ENCODE peak calls at places on chromosomes 5 and 9, in four cellular contexts. S, M, P and J are unnamed samples.

GRCh38 chr5:146528232-146528631 is 12.2 kb upstream of the GPR151 start:
- DNase-seq in S (no peak), M (no peak), P (peak; percentile 4), J (no peak)

GRCh38 chr9:126893079-126893478 is 21.5 kb upstream of the RALGPS1 start:
- DNase-seq in S (no peak), M (no peak), P (peak; percentile 17), J (no peak)

GRCh38 chr5:168023190-168023589 is 268.3 kb upstream of the WWC1 start:
- DNase-seq in S (no peak), M (no peak), P (no peak), J (no peak)

GRCh38 chr5:75040973-75041372 is 11.4 kb downstream of the GCNT4 start:
- DNase-seq in S (no peak), M (no peak), P (peak; percentile 53), J (no peak)

GRCh38 chr9:35341585-35341984 is 148.3 kb upstream of the RUSC2 start:
- DNase-seq in S (no peak), M (no peak), P (peak; percentile 81), J (no peak)

GRCh38 chr5:140634103-140634502 is 1.1 kb upstream of the CD14 start:
- DNase-seq in S (no peak), M (no peak), P (no peak), J (no peak)

GRCh38 chr9:35774907-35775635 is 16.3 kb upstream of the NPR2 start:
- DNase-seq in S (no peak), M (no peak), P (no peak), J (no peak)

GRCh38 chr9:133449760-133450159 is 10.0 kb upstream of the CACFD1 start:
- DNase-seq in S (no peak), M (no peak), P (no peak), J (no peak)

GRCh38 chr5:132766020-132766805 is 10.8 kb downstream of the SEPTIN8 start:
- DNase-seq in S (peak; percentile 57), M (no peak), P (no peak), J (no peak)

GRCh38 chr5:92998456-92998855 is 582.6 kb downstream of the NR2F1-AS1 start:
- DNase-seq in S (no peak), M (no peak), P (no peak), J (no peak)

GRCh38 chr9:3028535-3028934 is 184.6 kb upstream of the PUM3 start:
- DNase-seq in S (no peak), M (peak; percentile 88), P (no peak), J (peak; percentile 18)

GRCh38 chr9:3023449-3023848 is 179.6 kb upstream of the PUM3 start:
- DNase-seq in S (no peak), M (no peak), P (no peak), J (no peak)

GRCh38 chr9:3032898-3033297 is 189.0 kb upstream of the PUM3 start:
- DNase-seq in S (no peak), M (no peak), P (no peak), J (no peak)

DNA sequence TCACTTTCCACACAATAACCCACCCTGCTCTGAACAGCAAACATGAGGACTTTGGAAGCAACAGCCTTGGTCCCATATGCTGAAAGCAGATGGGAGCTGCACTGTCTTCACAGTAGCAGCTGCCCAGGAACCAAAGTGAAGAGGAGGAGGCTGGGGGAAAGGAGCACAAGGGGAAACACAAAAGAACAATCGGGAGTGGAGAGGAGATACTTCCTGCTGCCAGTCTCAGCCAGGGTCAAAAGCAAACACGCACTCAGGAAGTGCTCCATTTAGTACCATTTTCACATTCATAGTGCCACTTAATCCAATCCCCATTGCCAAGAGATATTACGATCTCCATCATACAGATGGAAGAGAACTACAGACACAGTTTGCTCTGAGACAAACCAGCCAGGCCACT is 183.4 kb upstream of the PUM3 start:
- DNase-seq in S (no peak), M (no peak), P (no peak), J (no peak)
- TF ChIP-seq CTCF in S (no peak), M (no peak), P (no peak), J (no peak)

GRCh38 chr9:95092321-95093072 is 225.0 kb downstream of the FANCC start:
- DNase-seq in S (no peak), M (peak; percentile 78), P (peak; percentile 95), J (no peak)

GRCh38 chr9:95091971-95092320 is 225.6 kb downstream of the FANCC start:
- DNase-seq in S (no peak), M (peak; percentile 74), P (peak; percentile 70), J (no peak)

GRCh38 chr9:95089916-95090791 is 227.4 kb downstream of the FANCC start:
- DNase-seq in S (no peak), M (no peak), P (no peak), J (no peak)

GRCh38 chr9:95091574-95091970 is 225.9 kb downstream of the FANCC start:
- DNase-seq in S (no peak), M (peak; percentile 48), P (peak; percentile 72), J (no peak)

GRCh38 chr9:95090871-95091573 is 226.5 kb downstream of the FANCC start:
- DNase-seq in S (no peak), M (no peak), P (no peak), J (no peak)
- H3K4me3 ChIP-seq in S (no peak overlapping the region), M (no peak overlapping the region), P (no peak overlapping the region), J (no peak overlapping the region)

GRCh38 chr9:89996717-89997116 is 391.9 kb downstream of the GADD45G start:
- DNase-seq in S (no peak), M (no peak), P (no peak), J (no peak)
- TF ChIP-seq CTCF in S (no peak), M (no peak), P (no peak), J (peak; percentile 22)

GRCh38 chr9:131732636-131733340 is 7.1 kb downstream of the RAPGEF1 start:
- DNase-seq in S (no peak), M (no peak), P (no peak), J (no peak)

GRCh38 chr9:131732061-131732526 is 7.8 kb downstream of the RAPGEF1 start:
- DNase-seq in S (no peak), M (no peak), P (peak; percentile 27), J (peak; percentile 66)

GRCh38 chr9:131728961-131729360 is 10.9 kb downstream of the RAPGEF1 start:
- DNase-seq in S (no peak), M (no peak), P (no peak), J (no peak)

GRCh38 chr9:131733601-131734061 is 6.2 kb downstream of the RAPGEF1 start:
- DNase-seq in S (no peak), M (peak; percentile 95), P (peak; percentile 94), J (no peak)

DNA sequence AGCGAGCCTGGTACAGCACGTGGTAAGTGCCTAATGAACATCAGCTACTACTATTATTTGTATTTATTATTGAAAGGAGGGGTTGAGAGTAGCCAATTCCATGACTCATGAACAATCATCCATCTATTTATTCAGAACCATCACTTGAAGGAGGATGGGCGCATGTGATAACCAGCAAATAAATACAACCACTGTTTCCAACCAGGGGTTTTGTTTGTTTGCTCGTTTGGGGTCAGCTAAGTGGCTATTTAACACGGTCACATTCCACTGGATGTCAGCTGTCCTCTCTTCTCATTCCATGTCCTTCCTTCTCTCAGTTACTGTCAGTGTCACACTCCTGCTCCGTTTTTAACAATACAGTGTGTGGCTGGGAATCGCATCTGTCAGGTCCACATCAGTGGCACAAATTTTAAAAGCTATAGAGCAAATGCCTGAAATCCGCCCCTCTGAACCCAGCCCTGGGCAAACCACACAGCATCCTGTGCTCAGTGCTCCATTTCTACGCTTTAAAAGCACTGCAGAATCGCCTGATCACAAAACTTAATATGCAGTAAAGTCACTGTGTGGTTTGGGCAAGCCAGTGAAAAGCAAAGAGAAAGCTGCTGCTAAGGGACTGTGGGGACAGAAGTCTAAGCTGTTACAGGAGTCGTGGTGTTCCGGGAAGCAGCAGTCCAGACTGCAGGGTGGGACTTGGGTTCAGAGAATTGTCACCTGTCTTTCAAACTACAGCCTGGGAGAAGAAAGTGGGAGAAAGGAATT is 8.5 kb downstream of the RAPGEF1 start:
- DNase-seq in S (no peak), M (no peak), P (no peak), J (no peak)
- H3K4me3 ChIP-seq in S (no peak overlapping the region), M (no peak overlapping the region), P (no peak overlapping the region), J (no peak overlapping the region)

GRCh38 chr5:138922494-138922893 is 47.4 kb upstream of the LRRTM2 start:
- DNase-seq in S (no peak), M (no peak), P (no peak), J (no peak)
- TF ChIP-seq CTCF in S (no peak), M (no peak), P (no peak), J (peak; percentile 0)

DNA sequence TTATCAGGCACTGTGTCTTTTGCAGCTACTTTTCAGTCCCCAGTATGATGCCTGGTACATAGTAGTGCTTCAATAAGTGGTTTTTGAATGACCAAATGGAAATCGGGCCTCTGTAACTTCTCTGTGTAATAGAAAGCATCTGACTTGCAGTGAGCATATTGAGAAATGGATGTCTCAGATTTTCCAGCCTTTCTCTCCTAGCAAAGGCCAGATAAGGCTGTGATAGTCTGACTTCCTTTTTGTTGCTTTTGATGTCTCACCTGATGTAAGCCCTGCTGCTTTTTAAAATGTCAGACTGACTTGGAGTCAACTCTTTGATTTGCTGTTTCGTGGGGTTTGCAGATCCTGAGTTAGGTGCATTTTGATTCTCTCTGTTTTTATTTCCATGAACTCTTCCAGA is 590.0 kb upstream of the ZNF608 start:
- DNase-seq in S (no peak), M (no peak), P (no peak), J (no peak)
- H3K4me3 ChIP-seq in S (no peak overlapping the region), M (no peak overlapping the region), P (no peak overlapping the region), J (no peak overlapping the region)

DNA sequence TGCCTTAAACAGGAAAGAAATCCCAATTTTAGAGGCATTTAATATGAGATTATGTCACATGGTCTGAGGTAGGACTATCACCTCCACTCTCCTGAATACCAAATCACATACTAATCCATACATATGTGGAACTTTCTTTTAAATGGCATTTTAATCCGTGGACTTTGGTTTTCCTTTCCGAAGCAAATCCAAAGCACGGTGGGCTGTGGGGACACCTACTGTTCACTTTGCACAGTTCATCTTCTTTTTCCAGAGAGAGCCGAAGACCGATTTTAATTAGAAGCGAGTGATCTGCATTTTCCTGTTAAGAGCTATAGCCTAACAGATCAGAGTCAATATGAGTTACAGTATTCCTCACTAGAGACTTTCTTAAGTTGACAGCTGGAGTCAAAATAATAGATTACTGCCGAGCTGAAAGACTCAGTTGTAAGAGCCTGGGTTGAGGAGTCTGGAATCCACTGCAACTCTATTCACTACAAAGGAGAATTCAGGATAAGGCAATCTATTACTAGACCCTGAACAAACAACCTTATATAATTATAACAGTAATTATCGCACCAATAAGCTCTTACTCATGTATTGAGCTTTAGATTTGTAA is 144.8 kb downstream of the TRPM6 start:
- DNase-seq in S (no peak), M (no peak), P (peak; percentile 52), J (no peak)
- TF ChIP-seq CTCF in S (peak; percentile 20), M (peak; percentile 87), P (peak; percentile 81), J (peak; percentile 73)

DNA sequence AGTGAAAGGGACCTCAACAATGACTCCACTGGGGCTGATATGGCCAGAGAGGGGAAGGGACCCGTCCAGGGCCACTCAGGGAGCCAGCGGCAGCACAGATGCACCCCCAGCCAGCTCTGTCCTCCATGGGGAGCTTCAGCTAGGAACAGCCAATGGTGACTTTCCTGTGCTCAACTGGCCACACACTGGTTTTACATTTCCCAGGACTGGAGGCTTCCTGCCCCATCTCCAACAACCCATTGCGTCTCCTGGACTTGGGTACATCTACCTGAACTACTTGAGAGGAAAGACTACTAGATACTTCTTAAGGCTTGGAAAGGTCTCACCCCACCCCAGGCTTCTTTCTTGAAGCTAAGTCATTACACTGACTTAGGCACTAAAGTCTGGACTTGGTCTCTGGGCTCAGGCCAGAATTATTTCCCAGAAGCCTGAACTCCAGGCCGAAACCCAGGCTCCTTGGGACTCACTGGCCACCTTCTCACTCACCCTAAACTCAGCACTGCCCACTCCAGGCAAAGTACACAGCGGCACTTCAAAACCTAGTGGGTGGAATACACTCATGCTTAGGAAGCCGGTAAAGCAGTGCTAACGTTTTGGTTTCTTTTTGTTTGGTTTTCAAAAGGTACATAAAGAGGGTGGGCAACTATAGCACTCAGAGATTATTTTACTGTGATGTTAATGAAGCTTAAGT is 1.6 kb downstream of the IGFBPL1 start:
- DNase-seq in S (no peak), M (no peak), P (no peak), J (no peak)
- H3K4me3 ChIP-seq in S (no peak overlapping the region), M (no peak overlapping the region), P (no peak overlapping the region), J (no peak overlapping the region)